ENCODE peak calls at places on chromosome 7, in four cellular contexts. R is transverse colon, D is MCF 10A, N is MM.1S. S is an unnamed sample.
A peak's percentile ranks its signal among the peaks of the same experiment; 100 is the strongest.

GRCh38 chr7:111998326-111998725 is 207.9 kb downstream of the DOCK4 start:
- DNase-seq in R (no peak), D (no peak), N (no peak), S (no peak)

GRCh38 chr7:150685219-150686029 is at the start of gene GIMAP2:
- DNase-seq in R (no peak), D (peak; percentile 33), N (peak; percentile 93), S (no peak)

GRCh38 chr7:144513332-144513731 is 109.8 kb upstream of the NOBOX start:
- DNase-seq in R (no peak), D (peak; percentile 49), N (peak; percentile 73), S (no peak)

GRCh38 chr7:157851501-157852067 is 514.8 kb downstream of the DNAJB6 start:
- DNase-seq in R (peak; percentile 49), D (no peak), N (peak; percentile 77), S (peak; percentile 40)

GRCh38 chr7:15555385-15555859 is 6.4 kb downstream of the AGMO start:
- DNase-seq in R (no peak), D (no peak), N (no peak), S (no peak)

GRCh38 chr7:104096683-104097082 is 107.2 kb upstream of the RELN start:
- DNase-seq in R (no peak), D (peak; percentile 43), N (peak; percentile 20), S (no peak)

GRCh38 chr7:54541941-54542618 is at the start of gene VSTM2A:
- DNase-seq in R (no peak), D (no peak), N (no peak), S (no peak)

GRCh38 chr7:100353685-100354330 is 4.1 kb upstream of the PILRB start:
- DNase-seq in R (no peak), D (no peak), N (no peak), S (peak; percentile 27)

GRCh38 chr7:21497072-21497471 is 45.8 kb upstream of the DNAH11 start:
- DNase-seq in R (no peak), D (peak; percentile 18), N (no peak), S (no peak)

GRCh38 chr7:151150388-151150787 is 17.1 kb downstream of the GBX1 start:
- DNase-seq in R (peak; percentile 20), D (no peak), N (no peak), S (peak; percentile 41)

GRCh38 chr7:23347682-23348180 is 48.6 kb downstream of the MALSU1 start:
- DNase-seq in R (no peak), D (peak; percentile 83), N (no peak), S (no peak)

GRCh38 chr7:23021581-23021980 is 7.7 kb upstream of the HYCC1 start:
- DNase-seq in R (no peak), D (no peak), N (no peak), S (no peak)

GRCh38 chr7:18225067-18225466 is 197.4 kb upstream of the PRPS1L1 start:
- DNase-seq in R (no peak), D (no peak), N (no peak), S (no peak)

GRCh38 chr7:74542558-74543117 is 88.9 kb downstream of the GTF2IRD1 start:
- DNase-seq in R (no peak), D (peak; percentile 79), N (no peak), S (no peak)

GRCh38 chr7:118109607-118110006 is 74.4 kb upstream of the LSM8 start:
- DNase-seq in R (no peak), D (peak; percentile 51), N (no peak), S (no peak)

GRCh38 chr7:78690174-78690573 is 763.3 kb downstream of the MAGI2 start:
- DNase-seq in R (no peak), D (no peak), N (no peak), S (no peak)

GRCh38 chr7:75531359-75531821 is 39.3 kb downstream of the SPDYE5 start:
- DNase-seq in R (no peak), D (peak; percentile 50), N (no peak), S (no peak)

GRCh38 chr7:70886547-70886946 is 245.4 kb upstream of the GALNT17 start:
- DNase-seq in R (no peak), D (no peak), N (no peak), S (no peak)

GRCh38 chr7:18610331-18610948 is 114.9 kb downstream of the HDAC9 start:
- DNase-seq in R (no peak), D (peak; percentile 48), N (peak; percentile 30), S (no peak)

S was measured in Peyer's patch.